ENCODE peak calls at places on chromosomes 2 and 18, in four cellular contexts. C is K562, P is HepG2, X is H1. V is an unnamed sample.

GRCh38 chr2:150212722-150213171 is 274.7 kb downstream of the RND3 start:
- DNase-seq in C (no peak), P (no peak), X (no peak), V (no peak)

GRCh38 chr2:215423234-215423633 is 12.6 kb downstream of the FN1 start:
- DNase-seq in C (no peak), P (no peak), X (no peak), V (no peak)

GRCh38 chr2:224927671-224928173 is 114.5 kb downstream of the DOCK10 start:
- DNase-seq in C (no peak), P (no peak), X (no peak), V (no peak)

GRCh38 chr18:731185-731584 is 18.8 kb upstream of the ENOSF1 start:
- DNase-seq in C (peak), P (no peak), X (no peak), V (no peak)

GRCh38 chr2:88199912-88200682 is 30.0 kb downstream of the THNSL2 start:
- DNase-seq in C (peak), P (peak), X (no peak), V (peak)

GRCh38 chr18:22179631-22180030 is 10.2 kb downstream of the GATA6 start:
- DNase-seq in C (no peak), P (no peak), X (no peak), V (no peak)

GRCh38 chr2:25000503-25001328 is 29.0 kb upstream of the DNAJC27 start:
- DNase-seq in C (no peak), P (no peak), X (no peak), V (no peak)

GRCh38 chr2:3115301-3116042 is 262.1 kb downstream of the EIPR1 start:
- DNase-seq in C (no peak), P (no peak), X (no peak), V (no peak)

GRCh38 chr18:13612111-13612997 is 114.0 kb downstream of the FAM210A start:
- DNase-seq in C (no peak), P (no peak), X (no peak), V (peak)

GRCh38 chr2:147843421-147843863 is 1.4 kb upstream of the ACVR2A start:
- DNase-seq in C (no peak), P (no peak), X (no peak), V (no peak)

GRCh38 chr2:18788590-18788989 is 199.2 kb upstream of the NT5C1B start:
- DNase-seq in C (no peak), P (no peak), X (no peak), V (no peak)

GRCh38 chr2:150472122-150472899 is 15.2 kb downstream of the RND3 start:
- DNase-seq in C (no peak), P (no peak), X (no peak), V (no peak)

GRCh38 chr2:55415300-55415699 is 4.4 kb downstream of the CCDC88A start:
- DNase-seq in C (peak), P (no peak), X (no peak), V (no peak)

GRCh38 chr2:37543967-37544366 is 127.5 kb downstream of the CDC42EP3 start:
- DNase-seq in C (no peak), P (no peak), X (no peak), V (no peak)

GRCh38 chr2:120253021-120253882 is 600 bp downstream of the RALB start:
- DNase-seq in C (peak), P (peak), X (no peak), V (peak)

GRCh38 chr2:241009601-241010530 is 11.4 kb downstream of the SNED1 start:
- DNase-seq in C (no peak), P (no peak), X (no peak), V (no peak)

GRCh38 chr2:24824966-24825882 is 32.0 kb downstream of the CENPO start:
- DNase-seq in C (peak), P (no peak), X (no peak), V (peak)

GRCh38 chr18:34957119-34957863 is 83.9 kb upstream of the MAPRE2 start:
- DNase-seq in C (no peak), P (peak), X (no peak), V (no peak)

GRCh38 chr18:26301681-26302080 is 75.4 kb downstream of the TAF4B start:
- DNase-seq in C (no peak), P (no peak), X (no peak), V (peak)

GRCh38 chr2:218010116-218010837 is 7.5 kb upstream of the TNS1 start:
- DNase-seq in C (peak), P (no peak), X (no peak), V (no peak)

GRCh38 chr2:47651296-47651695 is 131.6 kb upstream of the MSH6 start:
- DNase-seq in C (no peak), P (no peak), X (no peak), V (no peak)

GRCh38 chr18:61459896-61460295 is 126.7 kb downstream of the CDH20 start:
- DNase-seq in C (no peak), P (no peak), X (no peak), V (no peak)

GRCh38 chr2:535222-535621 is 142.0 kb downstream of the TMEM18 start:
- DNase-seq in C (no peak), P (no peak), X (no peak), V (no peak)

GRCh38 chr18:3596324-3597158 is 146.6 kb downstream of the TGIF1 start:
- DNase-seq in C (peak), P (peak), X (no peak), V (no peak)

GRCh38 chr2:229777716-229778115 is 63.4 kb upstream of the DNER start:
- DNase-seq in C (no peak), P (no peak), X (no peak), V (no peak)

GRCh38 chr2:101698419-101699190 is 1.1 kb downstream of the MAP4K4 start:
- DNase-seq in C (peak), P (no peak), X (no peak), V (no peak)

GRCh38 chr18:11004294-11004693 is 145.1 kb downstream of the PIEZO2 start:
- DNase-seq in C (no peak), P (no peak), X (no peak), V (no peak)

GRCh38 chr2:182504903-182505302 is 78.1 kb upstream of the PDE1A start:
- DNase-seq in C (no peak), P (no peak), X (no peak), V (no peak)

GRCh38 chr18:50757358-50757757 is 62.5 kb downstream of the MRO start:
- DNase-seq in C (peak), P (no peak), X (no peak), V (no peak)

GRCh38 chr2:172113617-172114016 is 10.9 kb upstream of the DLX2 start:
- DNase-seq in C (peak), P (peak), X (no peak), V (no peak)

GRCh38 chr18:29840101-29840500 is 1202.4 kb downstream of the DSC3 start:
- DNase-seq in C (no peak), P (no peak), X (no peak), V (no peak)

GRCh38 chr18:29841631-29842030 is 1200.9 kb downstream of the DSC3 start:
- DNase-seq in C (no peak), P (no peak), X (no peak), V (no peak)

DNA sequence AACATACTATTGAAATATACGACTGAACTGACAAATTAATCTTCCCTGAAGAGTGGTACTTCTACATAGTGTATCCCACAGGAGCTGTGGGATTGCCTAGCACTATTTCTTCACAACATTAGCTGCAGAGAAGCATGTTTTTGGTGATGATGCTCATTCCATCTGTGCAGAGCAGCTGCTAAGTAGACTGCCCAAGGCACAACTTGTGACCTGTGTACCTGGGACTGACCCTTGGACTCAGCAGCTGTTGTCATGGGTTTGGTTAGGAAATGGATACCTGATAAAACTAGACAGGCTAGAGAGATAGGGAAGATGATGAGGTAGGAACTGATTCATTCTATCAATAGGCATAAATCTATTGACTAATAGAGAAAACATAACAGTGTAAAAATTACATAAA is 1204.0 kb downstream of the DSC3 start:
- DNase-seq in C (no peak), P (no peak), X (no peak), V (no peak)
- TF ChIP-seq GABPA in C (no peak), P (no peak), X (no peak), V (no peak)

DNA sequence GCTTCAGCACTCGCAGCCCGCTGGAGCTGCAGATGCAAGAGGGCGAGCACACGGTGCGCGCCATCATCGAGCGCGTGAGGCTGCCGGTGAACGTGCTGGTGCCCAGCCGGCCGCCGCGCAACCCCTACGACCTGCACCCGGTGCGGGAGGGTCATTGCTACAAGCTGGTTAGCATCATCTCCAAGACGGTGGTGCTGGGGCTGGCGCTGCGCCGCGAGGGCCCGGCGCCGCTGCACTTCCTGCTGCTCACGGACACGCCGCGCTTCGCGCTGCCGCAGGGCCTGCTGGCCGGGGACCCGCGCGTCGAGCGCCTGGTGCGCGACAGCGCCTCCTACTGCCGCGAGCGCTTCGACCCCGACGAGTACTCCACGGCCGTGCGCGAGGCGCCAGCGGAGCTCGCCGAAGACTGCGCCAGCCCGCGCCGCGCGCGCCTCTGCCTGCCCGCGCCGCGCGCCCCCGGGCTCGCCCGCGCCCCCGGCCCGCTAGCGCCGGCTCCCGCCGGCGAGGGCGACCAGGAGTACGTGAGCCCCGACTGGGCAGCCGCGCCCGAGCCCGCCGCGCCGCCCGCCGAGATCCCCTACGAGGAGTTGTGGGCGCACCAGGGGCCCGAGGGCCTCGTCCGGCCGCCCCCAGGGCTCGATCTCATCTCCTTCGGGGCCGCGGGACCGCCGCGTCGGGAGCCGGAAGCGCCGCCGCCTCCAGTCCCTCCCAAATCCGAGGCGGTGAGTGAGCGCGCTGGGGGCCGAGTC is 11.8 kb downstream of the GAREM2 start:
- DNase-seq in C (peak), P (no peak), X (peak), V (peak)
- TF ChIP-seq GABPA in C (peak), P (no peak), X (no peak), V (no peak)

DNA sequence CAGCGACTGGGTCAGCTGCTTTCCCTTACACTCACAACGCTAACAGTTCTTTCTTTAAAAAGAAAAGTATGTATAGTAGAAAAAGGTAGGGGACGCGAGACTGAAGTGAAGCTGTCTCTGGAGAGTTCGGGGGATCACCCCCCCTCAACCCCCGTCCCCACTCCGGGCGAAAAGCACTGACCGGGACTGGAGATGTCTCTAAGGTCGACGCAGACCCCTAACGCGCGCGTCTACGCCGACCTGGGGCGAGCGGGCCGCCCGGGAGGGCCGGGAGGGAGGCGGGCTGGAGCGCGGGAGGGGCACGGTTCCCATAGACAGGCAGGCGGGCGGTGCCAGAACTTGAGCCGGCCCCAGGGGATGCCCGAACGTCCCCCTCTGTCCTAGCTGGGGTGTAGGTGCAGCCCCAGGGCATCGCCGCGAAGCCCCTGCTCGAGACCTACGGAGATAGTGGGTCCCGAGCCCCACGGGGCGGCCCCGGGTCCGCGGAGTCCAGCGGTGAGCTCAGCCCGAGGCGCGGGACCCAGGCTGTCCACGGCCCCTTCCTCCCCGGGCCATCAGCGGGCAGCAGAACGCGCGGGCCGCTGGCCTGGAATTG is 82.2 kb downstream of the CHRNA1 start:
- DNase-seq in C (no peak), P (no peak), X (no peak), V (no peak)
- TF ChIP-seq GABPA in C (no peak), P (no peak), X (no peak), V (no peak)

DNA sequence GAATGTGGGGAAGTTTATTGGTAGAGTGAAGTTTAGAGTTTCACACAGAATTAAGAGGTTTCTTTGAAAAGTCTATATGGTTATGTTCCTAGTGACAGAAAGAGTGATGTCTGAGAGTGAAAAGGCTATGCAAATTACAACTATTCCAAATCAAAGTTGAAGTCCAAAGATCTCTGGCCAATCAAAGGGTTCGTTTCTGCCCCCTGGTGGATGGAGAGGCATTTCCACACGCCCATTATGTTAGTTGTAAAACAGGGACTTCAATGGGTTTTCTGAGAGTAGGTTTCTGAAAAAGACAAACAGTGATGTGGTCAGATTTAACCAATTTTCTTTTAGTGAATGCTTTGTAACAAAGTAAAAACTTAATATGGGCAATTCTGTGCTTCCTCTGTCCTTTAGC is 441.5 kb upstream of the POU3F3 start:
- DNase-seq in C (peak), P (peak), X (no peak), V (no peak)
- TF ChIP-seq GABPA in C (no peak), P (no peak), X (no peak), V (no peak)

GRCh38 chr18:57242285-57242684 is 95.4 kb downstream of the BOD1L2 start:
- DNase-seq in C (no peak), P (no peak), X (no peak), V (no peak)
- TF ChIP-seq GABPA in C (no peak), P (no peak), X (no peak), V (no peak)

DNA sequence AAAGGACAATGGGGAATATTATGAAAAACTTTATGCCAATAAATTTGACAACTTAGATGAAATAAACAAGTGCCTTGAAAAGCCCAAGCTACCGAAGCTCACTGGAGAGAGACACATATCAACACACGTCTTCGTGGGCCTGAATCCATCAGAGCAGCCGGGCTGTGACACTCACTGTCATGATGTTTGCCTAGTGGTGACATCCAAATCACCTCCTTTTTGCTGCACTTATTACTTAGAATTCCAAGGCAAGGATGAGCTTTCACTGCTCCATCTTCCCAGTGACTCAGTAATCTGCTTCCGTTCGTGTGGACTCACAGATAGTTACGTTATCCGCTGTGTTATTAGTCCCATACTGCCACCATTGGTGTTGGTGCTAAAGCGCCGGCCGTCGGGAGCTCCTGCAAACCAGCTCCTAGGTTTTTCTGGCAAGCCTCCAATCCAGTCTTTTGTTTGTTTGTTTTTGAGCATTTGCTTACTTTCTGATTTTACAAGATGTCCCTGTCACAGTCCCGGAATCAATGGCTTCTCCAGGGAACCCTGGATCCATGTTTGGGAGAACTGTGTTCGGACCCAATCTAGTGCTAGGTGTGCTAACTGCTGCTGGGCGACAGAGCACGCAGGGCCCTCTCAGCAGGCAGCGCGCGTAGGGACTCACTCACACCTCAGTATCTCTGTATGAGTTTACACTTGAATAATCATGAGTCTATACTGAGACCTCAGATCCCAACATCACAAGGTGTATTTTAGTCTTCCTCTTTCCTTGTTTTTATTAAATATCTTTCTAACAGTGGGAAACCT is 42.7 kb downstream of the HDAC4 start:
- DNase-seq in C (no peak), P (no peak), X (no peak), V (no peak)
- TF ChIP-seq GABPA in C (no peak), P (no peak), X (no peak), V (no peak)

GRCh38 chr2:20649586-20650375 is 1.1 kb downstream of the HS1BP3 start:
- DNase-seq in C (no peak), P (no peak), X (no peak), V (no peak)

GRCh38 chr2:20651731-20652099 is 817 bp upstream of the HS1BP3 start:
- DNase-seq in C (no peak), P (no peak), X (no peak), V (no peak)

GRCh38 chr2:20650880-20651730 is at the start of gene HS1BP3:
- DNase-seq in C (peak), P (peak), X (no peak), V (peak)

GRCh38 chr2:20648831-20649230 is 2.1 kb downstream of the HS1BP3 start:
- DNase-seq in C (no peak), P (no peak), X (no peak), V (no peak)

DNA sequence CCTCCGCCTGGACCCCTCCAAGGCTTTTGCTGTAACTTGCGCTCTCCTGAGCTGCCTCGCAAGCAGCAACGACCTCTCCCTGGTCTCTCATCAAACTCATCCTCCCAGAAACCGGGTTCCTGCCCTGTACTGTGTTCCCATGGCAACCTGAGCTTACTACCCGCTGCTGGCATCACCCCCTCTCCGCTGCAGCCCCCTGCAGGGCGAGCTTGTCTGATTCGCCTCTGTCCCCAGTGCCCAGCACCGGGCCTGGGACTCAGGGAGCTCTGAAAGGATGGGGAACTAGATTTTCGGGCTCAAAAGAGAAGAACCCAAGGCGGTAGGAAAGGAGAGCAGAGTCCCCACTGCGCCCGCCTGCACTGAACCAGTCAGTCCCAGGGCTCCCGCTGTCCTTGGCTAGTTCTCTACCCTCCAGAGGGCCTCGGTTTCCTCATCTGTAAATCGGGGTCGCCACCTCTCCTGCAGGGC is 452 bp downstream of the HS1BP3 start:
- DNase-seq in C (peak), P (no peak), X (no peak), V (peak)
- TF ChIP-seq GABPA in C (no peak), P (no peak), X (no peak), V (no peak)

GRCh38 chr2:226489765-226490164 is 309.9 kb downstream of the IRS1 start:
- DNase-seq in C (no peak), P (no peak), X (no peak), V (no peak)
- TF ChIP-seq GABPA in C (no peak), P (no peak), X (no peak), V (no peak)

GRCh38 chr2:134774786-134775641 is 56.2 kb upstream of the TMEM163 start:
- DNase-seq in C (peak), P (no peak), X (no peak), V (no peak)
- TF ChIP-seq GABPA in C (peak), P (no peak), X (no peak), V (no peak)

V was measured in HL-60.